ENCODE peak calls at places on chromosomes 4 and X, in four cellular contexts. G is Peyer's patch, F is thyroid gland, N is suprapubic skin. K is an unnamed sample.

GRCh38 chrX:71282514-71283408 is 674 bp upstream of the NONO start:
- DNase-seq in G (peak; percentile 24), F (no peak), N (no peak), K (no peak)

GRCh38 chr4:100254237-100254636 is 64.0 kb upstream of the DDIT4L start:
- DNase-seq in G (no peak), F (no peak), N (no peak), K (no peak)

GRCh38 chr4:174256277-174256713 is 27.2 kb downstream of the FBXO8 start:
- DNase-seq in G (no peak), F (no peak), N (no peak), K (no peak)

GRCh38 chr4:4339504-4340085 is 47.3 kb upstream of the NSG1 start:
- DNase-seq in G (no peak), F (no peak), N (no peak), K (peak; percentile 62)

GRCh38 chr4:146981651-146982050 is 36.0 kb upstream of the TTC29 start:
- DNase-seq in G (no peak), F (peak; percentile 46), N (no peak), K (no peak)

GRCh38 chrX:30895331-30895730 is 6.3 kb upstream of the TAB3 start:
- DNase-seq in G (no peak), F (no peak), N (no peak), K (no peak)

GRCh38 chr4:86942185-86942666 is 7.4 kb downstream of the AFF1 start:
- DNase-seq in G (no peak), F (no peak), N (no peak), K (no peak)

GRCh38 chrX:77597090-77597489 is 149.9 kb downstream of the FGF16 start:
- DNase-seq in G (no peak), F (no peak), N (no peak), K (no peak)

GRCh38 chrX:3545901-3546300 is 167.5 kb downstream of the PRKX start:
- DNase-seq in G (no peak), F (no peak), N (no peak), K (no peak)

GRCh38 chr4:168724960-168725359 is 228.1 kb downstream of the PALLD start:
- DNase-seq in G (no peak), F (no peak), N (no peak), K (no peak)

GRCh38 chr4:37666625-37667071 is 19.5 kb downstream of the RELL1 start:
- DNase-seq in G (no peak), F (peak; percentile 49), N (no peak), K (no peak)

GRCh38 chr4:53929955-53930798 is 134.2 kb downstream of the CHIC2 start:
- DNase-seq in G (peak; percentile 48), F (peak; percentile 83), N (no peak), K (peak; percentile 76)

GRCh38 chrX:155544886-155545285 is 67.9 kb downstream of the TMLHE start:
- DNase-seq in G (no peak), F (no peak), N (no peak), K (no peak)

GRCh38 chr4:186695392-186695791 is 28.3 kb downstream of the FAT1 start:
- DNase-seq in G (no peak), F (no peak), N (no peak), K (no peak)

GRCh38 chr4:96317924-96318323 is 478.0 kb downstream of the PDHA2 start:
- DNase-seq in G (no peak), F (no peak), N (no peak), K (no peak)

GRCh38 chr4:151207868-151208267 is 69.1 kb upstream of the PRSS48 start:
- DNase-seq in G (no peak), F (no peak), N (no peak), K (no peak)
- TF ChIP-seq POLR2A in G (no peak), F (no peak), N (no peak), K (no peak)

GRCh38 chr4:1855334-1856070 is 454 bp downstream of the LETM1 start:
- DNase-seq in G (no peak), F (peak; percentile 39), N (no peak), K (peak; percentile 29)
- TF ChIP-seq POLR2A in G (no peak), F (no peak), N (no peak), K (no peak)

GRCh38 chr4:185576314-185576713 is 41.0 kb upstream of the PDLIM3 start:
- DNase-seq in G (no peak), F (no peak), N (no peak), K (no peak)

GRCh38 chr4:185576918-185577591 is 41.7 kb upstream of the PDLIM3 start:
- DNase-seq in G (no peak), F (no peak), N (no peak), K (no peak)

GRCh38 chr4:185580699-185581098 is 45.4 kb upstream of the PDLIM3 start:
- DNase-seq in G (no peak), F (no peak), N (no peak), K (no peak)

GRCh38 chr4:185577592-185577940 is 42.3 kb upstream of the PDLIM3 start:
- DNase-seq in G (no peak), F (no peak), N (no peak), K (no peak)

DNA sequence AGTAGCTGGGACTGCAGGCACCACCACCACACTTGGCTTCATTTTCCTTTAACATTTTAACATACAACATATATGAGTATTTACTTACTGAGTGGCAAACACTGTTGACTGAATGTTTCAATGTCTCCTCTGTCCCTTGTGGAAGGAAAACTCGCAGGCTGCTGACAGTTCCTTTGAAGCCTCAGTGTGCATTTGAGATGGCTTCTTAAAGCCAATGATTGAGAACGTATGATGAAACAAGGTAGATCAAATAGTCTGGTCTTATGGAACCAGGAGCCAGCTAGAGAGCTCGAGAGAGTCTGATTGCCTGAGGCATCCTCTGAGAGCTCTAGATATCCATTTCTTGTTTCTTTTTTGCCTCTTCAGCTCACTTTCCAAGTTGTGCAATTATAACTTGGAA is 43.0 kb upstream of the PDLIM3 start:
- DNase-seq in G (no peak), F (no peak), N (no peak), K (no peak)
- TF ChIP-seq POLR2A in G (no peak), F (no peak), N (no peak), K (no peak)

GRCh38 chr4:184782731-184783472 is 42.9 kb downstream of the ACSL1 start:
- DNase-seq in G (no peak), F (no peak), N (no peak), K (no peak)
- TF ChIP-seq POLR2A in G (no peak), F (no peak), N (no peak), K (no peak)

GRCh38 chr4:102759835-102760644 is 728 bp downstream of the MANBA start:
- DNase-seq in G (peak; percentile 71), F (peak; percentile 43), N (peak; percentile 86), K (peak; percentile 47)
- TF ChIP-seq POLR2A in G (no peak), F (no peak), N (no peak), K (no peak)